ENCODE peak calls at places on chromosomes 11 and 22, in five cellular contexts. N is colonic mucosa; Y is uterus; S is naive thymus-derived CD4-positive, alpha-beta T cell; G is aorta. F is an unnamed sample.

GRCh38 chr11:70297341-70297740 is 26.9 kb downstream of the PPFIA1 start:
- DNase-seq in G (no peak), Y (no peak), N (no peak), S (no peak), F (no peak)

GRCh38 chr11:3120071-3120792 is 44.9 kb downstream of the OSBPL5 start:
- DNase-seq in S (no peak), G (peak), Y (peak), N (no peak), F (no peak)

GRCh38 chr22:45150139-45150538 is 13.6 kb upstream of the NUP50 start:
- DNase-seq in G (no peak), Y (no peak), S (no peak), N (no peak), F (no peak)

GRCh38 chr22:20141186-20142077 is 9.4 kb downstream of the CCDC188 start:
- DNase-seq in Y (no peak), G (no peak), N (no peak), S (no peak), F (no peak)

GRCh38 chr11:32829680-32830412 is at the start of gene PRRG4:
- DNase-seq in Y (peak), S (no peak), G (peak), N (peak), F (peak)

GRCh38 chr11:9138612-9139579 is 47.5 kb upstream of the SCUBE2 start:
- DNase-seq in Y (no peak), N (peak), S (no peak), G (no peak), F (no peak)

GRCh38 chr11:134334796-134335571 is 3.2 kb downstream of the GLB1L2 start:
- DNase-seq in N (no peak), S (no peak), Y (no peak), G (no peak), F (no peak)

GRCh38 chr11:69969890-69970784 is 108.0 kb upstream of the ANO1 start:
- DNase-seq in G (no peak), N (no peak), S (no peak), Y (no peak), F (no peak)

GRCh38 chr22:17120281-17120680 is 879 bp downstream of the TMEM121B start:
- DNase-seq in N (no peak), G (peak), S (peak), Y (peak), F (no peak)

GRCh38 chr22:22507743-22508273 is 734 bp downstream of the ZNF280B start:
- DNase-seq in G (no peak), S (no peak), Y (no peak), N (no peak), F (no peak)

GRCh38 chr11:131248588-131248987 is 121.8 kb upstream of the NTM start:
- DNase-seq in G (no peak), Y (no peak), N (no peak), S (no peak), F (no peak)

GRCh38 chr11:122168218-122168617 is 52.2 kb upstream of the BLID start:
- DNase-seq in G (no peak), N (no peak), S (no peak), Y (no peak), F (no peak)
- H3K27ac ChIP-seq in G (no peak), N (no peak), S (no peak), Y (no peak), F (no peak)

DNA sequence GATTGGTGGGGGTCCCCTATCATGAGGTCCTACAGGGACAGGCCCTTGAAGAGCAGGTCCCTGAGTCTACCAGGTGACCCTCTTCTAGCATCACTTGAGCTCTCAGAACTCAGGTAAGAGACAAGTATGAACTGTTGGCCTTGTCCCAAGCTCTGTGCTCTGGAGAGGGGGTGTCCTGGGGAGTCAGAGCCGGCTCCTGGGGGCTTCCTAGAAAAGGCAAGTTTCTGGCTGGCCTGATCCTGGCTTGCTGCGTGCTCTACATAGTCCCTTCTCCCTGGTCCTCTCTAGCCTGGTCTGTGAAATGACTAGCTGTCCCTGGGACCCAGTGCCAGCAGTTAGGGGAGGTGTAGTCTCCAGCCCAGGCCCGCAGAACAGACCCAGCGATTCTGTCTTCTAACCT is 11.4 kb downstream of the ATG16L2 start:
- DNase-seq in N (no peak), S (no peak), G (no peak), Y (no peak), F (no peak)
- H3K27ac ChIP-seq in N (no peak), S (peak), G (no peak), Y (no peak), F (no peak)

GRCh38 chr11:16879690-16880089 is 134.5 kb downstream of the PLEKHA7 start:
- DNase-seq in N (no peak), S (no peak), G (no peak), Y (no peak), F (no peak)

GRCh38 chr11:16881766-16882165 is 132.4 kb downstream of the PLEKHA7 start:
- DNase-seq in N (no peak), Y (no peak), S (no peak), G (no peak), F (no peak)

GRCh38 chr11:16881074-16881709 is 133.0 kb downstream of the PLEKHA7 start:
- DNase-seq in N (no peak), Y (peak), G (no peak), S (no peak), F (no peak)

GRCh38 chr11:16880184-16880583 is 134.0 kb downstream of the PLEKHA7 start:
- DNase-seq in N (no peak), G (no peak), Y (no peak), S (no peak), F (no peak)

DNA sequence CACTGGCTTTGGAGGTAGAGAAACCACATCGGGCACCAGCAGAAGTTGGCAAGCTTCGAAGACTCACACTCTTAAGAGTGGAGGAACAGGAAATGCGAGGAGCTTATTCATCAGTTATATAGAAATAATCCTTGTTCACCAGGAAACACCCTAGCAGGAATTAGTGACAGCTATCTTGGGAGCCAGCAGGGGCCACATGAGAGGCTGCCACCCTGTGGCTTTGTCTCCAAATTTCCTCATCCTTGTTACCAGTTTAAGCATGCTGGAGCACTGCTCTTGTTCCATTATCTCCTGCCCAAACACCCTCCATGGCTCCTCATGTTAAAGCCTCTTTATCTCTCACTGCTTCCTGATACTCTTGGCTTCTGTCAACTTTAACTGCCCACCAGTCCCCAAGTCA is 131.0 kb downstream of the PLEKHA7 start:
- DNase-seq in Y (no peak), G (no peak), S (no peak), N (peak), F (no peak)
- H3K27ac ChIP-seq in Y (no peak), G (no peak), S (no peak), N (no peak), F (no peak)

GRCh38 chr11:95330332-95330731 is 99.3 kb upstream of the SESN3 start:
- DNase-seq in N (no peak), Y (no peak), S (no peak), G (no peak), F (no peak)
- H3K27ac ChIP-seq in N (no peak), Y (no peak), S (no peak), G (no peak), F (no peak)

GRCh38 chr22:27495325-27495724 is 306.2 kb downstream of the MN1 start:
- DNase-seq in N (no peak), S (no peak), G (no peak), Y (no peak), F (no peak)

GRCh38 chr22:27491888-27492287 is 309.7 kb downstream of the MN1 start:
- DNase-seq in S (no peak), N (no peak), G (no peak), Y (no peak), F (no peak)

GRCh38 chr22:27493797-27494196 is 307.8 kb downstream of the MN1 start:
- DNase-seq in N (no peak), Y (no peak), G (no peak), S (no peak), F (no peak)

GRCh38 chr22:27492566-27493201 is 308.9 kb downstream of the MN1 start:
- DNase-seq in Y (no peak), G (no peak), N (no peak), S (no peak), F (no peak)

DNA sequence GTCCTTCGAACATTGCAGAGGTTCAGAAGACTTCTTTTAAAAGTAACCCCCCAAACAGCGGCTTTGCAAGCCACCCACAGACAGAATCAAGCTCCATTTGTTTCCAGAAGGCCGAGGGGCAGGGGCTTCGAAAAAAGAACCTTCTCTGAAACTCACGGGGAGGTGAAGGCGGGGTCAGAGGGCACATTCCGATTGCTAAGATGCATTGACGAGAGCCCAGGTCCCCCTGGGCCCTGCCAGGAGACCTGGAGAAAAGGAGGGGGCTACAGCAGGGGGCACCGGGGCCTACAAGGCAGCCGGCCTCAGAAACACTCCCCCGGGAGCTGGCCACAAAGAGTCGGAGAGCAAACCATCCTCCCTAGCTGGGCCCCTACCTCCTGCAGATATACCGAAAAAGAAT is 306.7 kb downstream of the MN1 start:
- DNase-seq in Y (no peak), G (no peak), N (no peak), S (no peak), F (no peak)
- H3K27ac ChIP-seq in Y (no peak), G (no peak), N (no peak), S (no peak), F (no peak)

F was measured in caudate nucleus.